ENCODE peak calls at places on chromosomes 5 and 9, in seven cellular contexts. One of them, this sample, is unnamed.

GRCh38 chr5:155953335-155953734 is 373.6 kb upstream of the SGCD start:
- DNase-seq in EL: no peak
- DNase-seq in SW 1271: no peak
- DNase-seq in choroid plexus epithelial cell: no peak
- DNase-seq in brain microvascular endothelial cell: no peak
- DNase-seq in NCI-H1417: no peak
- DNase-seq in activated naive CD8-positive, alpha-beta T cell treated with anti-CD3 and anti-CD28 coated beads, Interleukin-2, amount 50 U/mL, for 16 hours: no peak
- DNase-seq in this sample: no peak

GRCh38 chr9:114411452-114411851 is 23.7 kb upstream of the AKNA start:
- DNase-seq in activated naive CD8-positive, alpha-beta T cell treated with anti-CD3 and anti-CD28 coated beads, Interleukin-2, amount 50 U/mL, for 16 hours: no peak
- DNase-seq in NCI-H1417: no peak
- DNase-seq in SW 1271: no peak
- DNase-seq in brain microvascular endothelial cell: no peak
- DNase-seq in EL: no peak
- DNase-seq in choroid plexus epithelial cell: no peak
- DNase-seq in this sample: no peak

GRCh38 chr9:79165006-79165405 is 406.8 kb upstream of the TLE4 start:
- DNase-seq in SW 1271: no peak
- DNase-seq in EL: peak; percentile 47
- DNase-seq in activated naive CD8-positive, alpha-beta T cell treated with anti-CD3 and anti-CD28 coated beads, Interleukin-2, amount 50 U/mL, for 16 hours: no peak
- DNase-seq in NCI-H1417: no peak
- DNase-seq in brain microvascular endothelial cell: no peak
- DNase-seq in choroid plexus epithelial cell: peak; percentile 43
- DNase-seq in this sample: no peak

GRCh38 chr5:140148508-140148907 is 22.8 kb downstream of the IGIP start:
- DNase-seq in EL: no peak
- DNase-seq in activated naive CD8-positive, alpha-beta T cell treated with anti-CD3 and anti-CD28 coated beads, Interleukin-2, amount 50 U/mL, for 16 hours: no peak
- DNase-seq in choroid plexus epithelial cell: peak; percentile 13
- DNase-seq in SW 1271: no peak
- DNase-seq in brain microvascular endothelial cell: peak; percentile 9
- DNase-seq in NCI-H1417: no peak
- DNase-seq in this sample: no peak

GRCh38 chr5:123429993-123430392 is 6.8 kb upstream of the CEP120 start:
- DNase-seq in activated naive CD8-positive, alpha-beta T cell treated with anti-CD3 and anti-CD28 coated beads, Interleukin-2, amount 50 U/mL, for 16 hours: no peak
- DNase-seq in brain microvascular endothelial cell: peak; percentile 80
- DNase-seq in choroid plexus epithelial cell: peak; percentile 96
- DNase-seq in NCI-H1417: no peak
- DNase-seq in EL: peak; percentile 86
- DNase-seq in SW 1271: peak; percentile 20
- DNase-seq in this sample: no peak

GRCh38 chr9:37943329-37944265 is 39.7 kb upstream of the SLC25A51 start:
- DNase-seq in SW 1271: peak; percentile 24
- DNase-seq in NCI-H1417: no peak
- DNase-seq in activated naive CD8-positive, alpha-beta T cell treated with anti-CD3 and anti-CD28 coated beads, Interleukin-2, amount 50 U/mL, for 16 hours: no peak
- DNase-seq in choroid plexus epithelial cell: peak; percentile 92
- DNase-seq in EL: peak; percentile 97
- DNase-seq in brain microvascular endothelial cell: peak; percentile 75
- DNase-seq in this sample: no peak

GRCh38 chr9:95091574-95091970 is 225.9 kb downstream of the FANCC start:
- DNase-seq in NCI-H1417: no peak
- DNase-seq in activated naive CD8-positive, alpha-beta T cell treated with anti-CD3 and anti-CD28 coated beads, Interleukin-2, amount 50 U/mL, for 16 hours: no peak
- DNase-seq in SW 1271: no peak
- DNase-seq in brain microvascular endothelial cell: peak; percentile 84
- DNase-seq in EL: peak; percentile 72
- DNase-seq in choroid plexus epithelial cell: peak; percentile 58
- DNase-seq in this sample: no peak

GRCh38 chr9:89418882-89419641 is 78.9 kb downstream of the SEMA4D start:
- DNase-seq in NCI-H1417: no peak
- DNase-seq in choroid plexus epithelial cell: no peak
- DNase-seq in brain microvascular endothelial cell: no peak
- DNase-seq in activated naive CD8-positive, alpha-beta T cell treated with anti-CD3 and anti-CD28 coated beads, Interleukin-2, amount 50 U/mL, for 16 hours: peak; percentile 52
- DNase-seq in SW 1271: no peak
- DNase-seq in EL: no peak
- DNase-seq in this sample: no peak

GRCh38 chr5:86644843-86645242 is 27.1 kb downstream of the COX7C start:
- DNase-seq in brain microvascular endothelial cell: no peak
- DNase-seq in NCI-H1417: no peak
- DNase-seq in EL: no peak
- DNase-seq in choroid plexus epithelial cell: no peak
- DNase-seq in SW 1271: no peak
- DNase-seq in activated naive CD8-positive, alpha-beta T cell treated with anti-CD3 and anti-CD28 coated beads, Interleukin-2, amount 50 U/mL, for 16 hours: no peak
- DNase-seq in this sample: no peak

GRCh38 chr5:179307006-179307800 is 38.1 kb downstream of the ADAMTS2 start:
- DNase-seq in NCI-H1417: no peak
- DNase-seq in activated naive CD8-positive, alpha-beta T cell treated with anti-CD3 and anti-CD28 coated beads, Interleukin-2, amount 50 U/mL, for 16 hours: no peak
- DNase-seq in SW 1271: no peak
- DNase-seq in EL: peak; percentile 81
- DNase-seq in brain microvascular endothelial cell: no peak
- DNase-seq in choroid plexus epithelial cell: no peak
- DNase-seq in this sample: no peak

GRCh38 chr9:13688990-13689600 is 409.6 kb upstream of the MPDZ start:
- DNase-seq in choroid plexus epithelial cell: peak; percentile 52
- DNase-seq in SW 1271: peak; percentile 2
- DNase-seq in EL: peak; percentile 10
- DNase-seq in activated naive CD8-positive, alpha-beta T cell treated with anti-CD3 and anti-CD28 coated beads, Interleukin-2, amount 50 U/mL, for 16 hours: no peak
- DNase-seq in NCI-H1417: no peak
- DNase-seq in brain microvascular endothelial cell: peak; percentile 21
- DNase-seq in this sample: peak; percentile 2

GRCh38 chr9:92191801-92192200 is 76.6 kb upstream of the SPTLC1 start:
- DNase-seq in NCI-H1417: no peak
- DNase-seq in brain microvascular endothelial cell: no peak
- DNase-seq in SW 1271: no peak
- DNase-seq in choroid plexus epithelial cell: peak; percentile 35
- DNase-seq in activated naive CD8-positive, alpha-beta T cell treated with anti-CD3 and anti-CD28 coated beads, Interleukin-2, amount 50 U/mL, for 16 hours: no peak
- DNase-seq in EL: peak; percentile 63
- DNase-seq in this sample: no peak